ENCODE peak calls at places on chromosomes 4 and X, in eight cellular contexts. One of them, this sample, is unnamed.

GRCh38 chr4:4394644-4395043 is 7.7 kb downstream of the NSG1 start:
- DNase-seq in uterus: no peak
- DNase-seq in body of pancreas: no peak
- DNase-seq in small intestine: no peak
- DNase-seq in heart left ventricle: no peak
- DNase-seq in upper lobe of left lung: no peak
- DNase-seq in hepatocyte: no peak
- DNase-seq in endodermal cell: peak; percentile 31
- DNase-seq in this sample: no peak

GRCh38 chr4:88999392-88999791 is 57.6 kb downstream of the FAM13A start:
- DNase-seq in hepatocyte: no peak
- DNase-seq in endodermal cell: no peak
- DNase-seq in upper lobe of left lung: no peak
- DNase-seq in heart left ventricle: no peak
- DNase-seq in body of pancreas: no peak
- DNase-seq in uterus: no peak
- DNase-seq in small intestine: no peak
- DNase-seq in this sample: no peak

GRCh38 chrX:40543661-40544328 is 37.0 kb upstream of the ATP6AP2 start:
- DNase-seq in upper lobe of left lung: no peak
- DNase-seq in body of pancreas: peak; percentile 31
- DNase-seq in hepatocyte: peak; percentile 84
- DNase-seq in heart left ventricle: no peak
- DNase-seq in uterus: no peak
- DNase-seq in small intestine: peak; percentile 50
- DNase-seq in endodermal cell: no peak
- DNase-seq in this sample: no peak

GRCh38 chr4:70688795-70689231 is 481 bp downstream of the UTP3 start:
- DNase-seq in small intestine: no peak
- DNase-seq in body of pancreas: no peak
- DNase-seq in heart left ventricle: no peak
- DNase-seq in upper lobe of left lung: no peak
- DNase-seq in hepatocyte: peak; percentile 23
- DNase-seq in endodermal cell: peak; percentile 57
- DNase-seq in uterus: no peak
- DNase-seq in this sample: no peak

GRCh38 chr4:126718161-126718560 is 914.6 kb upstream of the INTU start:
- DNase-seq in body of pancreas: no peak
- DNase-seq in small intestine: no peak
- DNase-seq in heart left ventricle: no peak
- DNase-seq in upper lobe of left lung: no peak
- DNase-seq in uterus: no peak
- DNase-seq in endodermal cell: no peak
- DNase-seq in hepatocyte: peak; percentile 5
- DNase-seq in this sample: no peak

GRCh38 chrX:39941332-39941920 is 156.3 kb downstream of the BCOR start:
- DNase-seq in upper lobe of left lung: no peak
- DNase-seq in endodermal cell: peak; percentile 69
- DNase-seq in body of pancreas: no peak
- DNase-seq in uterus: no peak
- DNase-seq in small intestine: no peak
- DNase-seq in hepatocyte: no peak
- DNase-seq in heart left ventricle: no peak
- DNase-seq in this sample: no peak

GRCh38 chr4:101169044-101170014 is 178.0 kb downstream of the PPP3CA start:
- DNase-seq in heart left ventricle: peak; percentile 47
- DNase-seq in endodermal cell: peak; percentile 88
- DNase-seq in body of pancreas: peak; percentile 74
- DNase-seq in uterus: peak; percentile 18
- DNase-seq in upper lobe of left lung: peak; percentile 83
- DNase-seq in small intestine: peak; percentile 92
- DNase-seq in hepatocyte: peak; percentile 82
- DNase-seq in this sample: peak; percentile 65

GRCh38 chr4:187176261-187176910 is 452.7 kb upstream of the FAT1 start:
- DNase-seq in body of pancreas: no peak
- DNase-seq in heart left ventricle: no peak
- DNase-seq in small intestine: no peak
- DNase-seq in upper lobe of left lung: no peak
- DNase-seq in endodermal cell: no peak
- DNase-seq in uterus: no peak
- DNase-seq in hepatocyte: no peak
- DNase-seq in this sample: no peak

GRCh38 chrX:118261136-118261535 is 84.8 kb upstream of the WDR44 start:
- DNase-seq in small intestine: no peak
- DNase-seq in endodermal cell: no peak
- DNase-seq in hepatocyte: no peak
- DNase-seq in upper lobe of left lung: no peak
- DNase-seq in heart left ventricle: no peak
- DNase-seq in body of pancreas: no peak
- DNase-seq in uterus: no peak
- DNase-seq in this sample: no peak

GRCh38 chrX:40418413-40419195 is 162.2 kb upstream of the ATP6AP2 start:
- DNase-seq in uterus: no peak
- DNase-seq in body of pancreas: no peak
- DNase-seq in upper lobe of left lung: no peak
- DNase-seq in heart left ventricle: no peak
- DNase-seq in endodermal cell: no peak
- DNase-seq in small intestine: peak; percentile 3
- DNase-seq in hepatocyte: no peak
- DNase-seq in this sample: no peak

GRCh38 chrX:28498658-28499057 is 88.6 kb upstream of the IL1RAPL1 start:
- DNase-seq in heart left ventricle: no peak
- DNase-seq in uterus: no peak
- DNase-seq in upper lobe of left lung: no peak
- DNase-seq in endodermal cell: peak; percentile 54
- DNase-seq in small intestine: no peak
- DNase-seq in hepatocyte: peak; percentile 7
- DNase-seq in body of pancreas: no peak
- DNase-seq in this sample: no peak

GRCh38 chr4:87805971-87806370 is 6.6 kb downstream of the IBSP start:
- DNase-seq in small intestine: no peak
- DNase-seq in body of pancreas: no peak
- DNase-seq in upper lobe of left lung: no peak
- DNase-seq in hepatocyte: no peak
- DNase-seq in uterus: no peak
- DNase-seq in endodermal cell: no peak
- DNase-seq in heart left ventricle: no peak
- DNase-seq in this sample: no peak

GRCh38 chr4:153447175-153447887 is 18.8 kb upstream of the TMEM131L start:
- DNase-seq in endodermal cell: no peak
- DNase-seq in body of pancreas: no peak
- DNase-seq in heart left ventricle: no peak
- DNase-seq in uterus: no peak
- DNase-seq in small intestine: no peak
- DNase-seq in hepatocyte: peak; percentile 17
- DNase-seq in upper lobe of left lung: no peak
- DNase-seq in this sample: no peak

GRCh38 chrX:2719774-2720447 is 28.8 kb downstream of the CD99 start:
- DNase-seq in endodermal cell: no peak
- DNase-seq in upper lobe of left lung: no peak
- DNase-seq in hepatocyte: no peak
- DNase-seq in uterus: no peak
- DNase-seq in body of pancreas: no peak
- DNase-seq in heart left ventricle: no peak
- DNase-seq in small intestine: peak; percentile 30
- DNase-seq in this sample: no peak

GRCh38 chr4:68175562-68176155 is 46.0 kb upstream of the TMPRSS11F start:
- DNase-seq in body of pancreas: peak; percentile 19
- DNase-seq in small intestine: peak; percentile 45
- DNase-seq in upper lobe of left lung: no peak
- DNase-seq in uterus: no peak
- DNase-seq in hepatocyte: peak; percentile 82
- DNase-seq in heart left ventricle: no peak
- DNase-seq in endodermal cell: peak; percentile 75
- DNase-seq in this sample: no peak

GRCh38 chr4:8274772-8275241 is 5.3 kb downstream of the HTRA3 start:
- DNase-seq in hepatocyte: peak; percentile 92
- DNase-seq in body of pancreas: peak; percentile 55
- DNase-seq in upper lobe of left lung: peak; percentile 42
- DNase-seq in endodermal cell: peak; percentile 72
- DNase-seq in small intestine: peak; percentile 18
- DNase-seq in uterus: peak; percentile 95
- DNase-seq in heart left ventricle: peak; percentile 94
- DNase-seq in this sample: peak; percentile 91

GRCh38 chr4:73018595-73018994 is 50.9 kb downstream of the COX18 start:
- DNase-seq in small intestine: no peak
- DNase-seq in hepatocyte: no peak
- DNase-seq in uterus: no peak
- DNase-seq in body of pancreas: no peak
- DNase-seq in endodermal cell: no peak
- DNase-seq in heart left ventricle: no peak
- DNase-seq in upper lobe of left lung: no peak
- DNase-seq in this sample: no peak

GRCh38 chr4:102625232-102625930 is 124.2 kb downstream of the NFKB1 start:
- DNase-seq in small intestine: peak; percentile 80
- DNase-seq in upper lobe of left lung: peak; percentile 45
- DNase-seq in heart left ventricle: no peak
- DNase-seq in body of pancreas: no peak
- DNase-seq in endodermal cell: peak; percentile 67
- DNase-seq in uterus: peak; percentile 41
- DNase-seq in hepatocyte: peak; percentile 47
- DNase-seq in this sample: no peak

GRCh38 chrX:64205441-64205734 is at the start of gene AMER1:
- DNase-seq in heart left ventricle: no peak
- DNase-seq in small intestine: no peak
- DNase-seq in hepatocyte: no peak
- DNase-seq in uterus: no peak
- DNase-seq in upper lobe of left lung: no peak
- DNase-seq in body of pancreas: no peak
- DNase-seq in endodermal cell: no peak
- DNase-seq in this sample: no peak

GRCh38 chr4:144355809-144356757 is 215.6 kb upstream of the GYPA start:
- DNase-seq in upper lobe of left lung: peak; percentile 28
- DNase-seq in heart left ventricle: no peak
- DNase-seq in small intestine: peak; percentile 1
- DNase-seq in hepatocyte: peak; percentile 77
- DNase-seq in uterus: no peak
- DNase-seq in body of pancreas: no peak
- DNase-seq in endodermal cell: peak; percentile 72
- DNase-seq in this sample: no peak

GRCh38 chr4:139809207-139810157 is 143.9 kb downstream of the MGST2 start:
- DNase-seq in endodermal cell: no peak
- DNase-seq in small intestine: no peak
- DNase-seq in hepatocyte: no peak
- DNase-seq in body of pancreas: no peak
- DNase-seq in heart left ventricle: no peak
- DNase-seq in upper lobe of left lung: no peak
- DNase-seq in uterus: no peak
- DNase-seq in this sample: no peak

DNA sequence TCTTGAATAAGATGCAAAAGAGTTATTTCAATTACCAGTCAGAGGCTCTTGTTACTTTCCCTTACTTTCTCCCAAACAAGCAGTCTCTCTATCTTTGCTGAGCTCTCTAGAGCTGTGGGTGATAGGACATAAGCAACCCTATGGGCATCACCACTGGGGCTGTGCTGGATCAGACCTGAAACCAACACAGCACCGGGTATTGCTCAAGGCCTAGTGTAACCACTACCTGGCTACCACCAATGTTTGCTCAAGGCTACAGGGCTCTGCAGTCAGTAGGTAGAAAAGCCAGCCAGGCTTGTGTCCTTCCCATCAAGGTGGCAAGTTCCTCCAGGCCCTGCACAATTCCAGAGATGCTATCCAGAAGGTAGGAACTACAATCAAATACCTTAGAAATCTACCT is 35.3 kb upstream of the AGTR2 start:
- DNase-seq in hepatocyte: no peak
- DNase-seq in heart left ventricle: no peak
- DNase-seq in upper lobe of left lung: no peak
- DNase-seq in endodermal cell: no peak
- DNase-seq in body of pancreas: no peak
- DNase-seq in small intestine: no peak
- DNase-seq in uterus: no peak
- DNase-seq in this sample: no peak
- H3K4me1 ChIP-seq in hepatocyte: no peaks in the 10 kb centered on the region
- H3K4me1 ChIP-seq in heart left ventricle: no peaks in the 10 kb centered on the region
- H3K4me1 ChIP-seq in upper lobe of left lung: no peaks in the 10 kb centered on the region
- H3K4me1 ChIP-seq in endodermal cell: no peaks in the 10 kb centered on the region
- H3K4me1 ChIP-seq in body of pancreas: no peaks in the 10 kb centered on the region
- H3K4me1 ChIP-seq in small intestine: no peaks in the 10 kb centered on the region
- H3K4me1 ChIP-seq in uterus: no peaks in the 10 kb centered on the region
- H3K4me1 ChIP-seq in this sample: no peaks in the 10 kb centered on the region

DNA sequence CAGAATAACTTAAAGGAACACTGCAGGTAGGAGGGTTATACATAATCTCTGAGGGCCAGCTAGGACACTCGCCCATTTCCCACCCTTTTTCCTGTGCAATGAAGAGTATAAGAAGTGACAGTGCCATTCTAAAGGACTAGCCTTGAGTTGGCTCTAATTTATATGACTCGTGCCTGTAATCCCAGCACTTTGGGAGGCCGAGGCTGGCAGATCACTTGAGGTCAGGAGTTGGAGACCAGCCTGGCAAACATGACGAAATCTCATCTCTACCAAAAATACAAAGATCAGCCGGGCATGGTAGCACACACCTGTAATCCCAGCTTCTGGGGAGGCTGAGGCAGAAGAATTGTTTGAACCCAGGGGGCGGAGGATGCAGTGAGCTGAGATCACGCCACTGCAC is 4.4 kb downstream of the TBC1D1 start:
- DNase-seq in small intestine: no peak
- DNase-seq in hepatocyte: no peak
- DNase-seq in uterus: no peak
- DNase-seq in upper lobe of left lung: no peak
- DNase-seq in heart left ventricle: no peak
- DNase-seq in endodermal cell: no peak
- DNase-seq in body of pancreas: no peak
- DNase-seq in this sample: no peak
- H3K4me1 ChIP-seq in small intestine: peaks cover 3% of the 10 kb centered on the region
- H3K4me1 ChIP-seq in hepatocyte: peaks cover 9% of the 10 kb centered on the region
- H3K4me1 ChIP-seq in uterus: no peaks in the 10 kb centered on the region
- H3K4me1 ChIP-seq in upper lobe of left lung: peaks cover 6% of the 10 kb centered on the region
- H3K4me1 ChIP-seq in heart left ventricle: peaks cover 30% of the 10 kb centered on the region
- H3K4me1 ChIP-seq in endodermal cell: no peaks in the 10 kb centered on the region
- H3K4me1 ChIP-seq in body of pancreas: peaks cover 5% of the 10 kb centered on the region
- H3K4me1 ChIP-seq in this sample: peaks cover 26% of the 10 kb centered on the region

GRCh38 chr4:39518484-39518883 is 8.8 kb downstream of the UGDH start:
- DNase-seq in hepatocyte: no peak
- DNase-seq in body of pancreas: no peak
- DNase-seq in small intestine: no peak
- DNase-seq in heart left ventricle: no peak
- DNase-seq in uterus: no peak
- DNase-seq in upper lobe of left lung: no peak
- DNase-seq in endodermal cell: no peak
- DNase-seq in this sample: no peak
- H3K4me1 ChIP-seq in hepatocyte: peaks cover 24% of the 10 kb centered on the region
- H3K4me1 ChIP-seq in body of pancreas: peaks cover 30% of the 10 kb centered on the region
- H3K4me1 ChIP-seq in small intestine: no peaks in the 10 kb centered on the region
- H3K4me1 ChIP-seq in heart left ventricle: no peaks in the 10 kb centered on the region
- H3K4me1 ChIP-seq in uterus: no peaks in the 10 kb centered on the region
- H3K4me1 ChIP-seq in upper lobe of left lung: peaks cover 5% of the 10 kb centered on the region
- H3K4me1 ChIP-seq in endodermal cell: no peaks in the 10 kb centered on the region
- H3K4me1 ChIP-seq in this sample: no peaks in the 10 kb centered on the region

GRCh38 chrX:154363706-154364439 is 10.6 kb downstream of the FLNA start:
- DNase-seq in heart left ventricle: no peak
- DNase-seq in uterus: no peak
- DNase-seq in endodermal cell: no peak
- DNase-seq in upper lobe of left lung: no peak
- DNase-seq in body of pancreas: no peak
- DNase-seq in hepatocyte: no peak
- DNase-seq in small intestine: no peak
- DNase-seq in this sample: no peak
- H3K4me1 ChIP-seq in heart left ventricle: peaks cover 41% of the 10 kb centered on the region
- H3K4me1 ChIP-seq in uterus: no peaks in the 10 kb centered on the region
- H3K4me1 ChIP-seq in endodermal cell: no peaks in the 10 kb centered on the region
- H3K4me1 ChIP-seq in upper lobe of left lung: peaks cover 20% of the 10 kb centered on the region
- H3K4me1 ChIP-seq in body of pancreas: peaks cover 7% of the 10 kb centered on the region
- H3K4me1 ChIP-seq in hepatocyte: peaks cover 6% of the 10 kb centered on the region
- H3K4me1 ChIP-seq in small intestine: no peaks in the 10 kb centered on the region
- H3K4me1 ChIP-seq in this sample: no peaks in the 10 kb centered on the region

GRCh38 chr4:56940403-56940802 is 32.7 kb downstream of the REST start:
- DNase-seq in small intestine: no peak
- DNase-seq in uterus: no peak
- DNase-seq in hepatocyte: no peak
- DNase-seq in body of pancreas: no peak
- DNase-seq in upper lobe of left lung: no peak
- DNase-seq in endodermal cell: no peak
- DNase-seq in heart left ventricle: no peak
- DNase-seq in this sample: no peak
- H3K4me1 ChIP-seq in small intestine: no peaks in the 10 kb centered on the region
- H3K4me1 ChIP-seq in uterus: no peaks in the 10 kb centered on the region
- H3K4me1 ChIP-seq in hepatocyte: no peaks in the 10 kb centered on the region
- H3K4me1 ChIP-seq in body of pancreas: no peaks in the 10 kb centered on the region
- H3K4me1 ChIP-seq in upper lobe of left lung: no peaks in the 10 kb centered on the region
- H3K4me1 ChIP-seq in endodermal cell: no peaks in the 10 kb centered on the region
- H3K4me1 ChIP-seq in heart left ventricle: no peaks in the 10 kb centered on the region
- H3K4me1 ChIP-seq in this sample: no peaks in the 10 kb centered on the region